ENCODE peak calls at places on chromosomes 3 and 15, in four cellular contexts. R is stimulated activated CD4-positive, alpha-beta T cell treated with anti-CD3 and anti-CD28 coated beads, Interleukin-4, amount 100 ng/mL, for 4 hours; X is A673; C is NCI-H774. P is an unnamed sample.

GRCh38 chr15:51450001-51450400 is 108.5 kb downstream of the GLDN start:
- DNase-seq in R (no peak), X (no peak), C (no peak), P (no peak)

GRCh38 chr15:45393851-45394250 is 15.5 kb upstream of the GATM start:
- DNase-seq in R (no peak), X (no peak), C (no peak), P (no peak)

GRCh38 chr3:82587174-82587573 is 825.7 kb upstream of the GBE1 start:
- DNase-seq in R (no peak), X (no peak), C (peak), P (no peak)

GRCh38 chr3:151008699-151009098 is 36.2 kb upstream of the CLRN1 start:
- DNase-seq in R (no peak), X (peak), C (no peak), P (no peak)

GRCh38 chr3:195200010-195200822 is 70.7 kb downstream of the XXYLT1 start:
- DNase-seq in R (no peak), X (no peak), C (no peak), P (no peak)

GRCh38 chr15:92724144-92724543 is 68.6 kb upstream of the FAM174B start:
- DNase-seq in R (no peak), X (no peak), C (no peak), P (no peak)

GRCh38 chr3:10940106-10940505 is 52.4 kb upstream of the SLC6A1 start:
- DNase-seq in R (no peak), X (no peak), C (no peak), P (no peak)

GRCh38 chr3:106827515-106828213 is 549.6 kb upstream of the CCDC54 start:
- DNase-seq in R (no peak), X (no peak), C (no peak), P (no peak)

GRCh38 chr3:52820741-52821140 is 9.7 kb downstream of the ITIH4 start:
- DNase-seq in R (no peak), X (peak), C (no peak), P (peak)

P was measured in CMK.